ENCODE peak calls at places on chromosomes 2 and 18, in four cellular contexts. R is IMR-90, U is K562, C is A549. Y is an unnamed sample.
A peak's percentile ranks its signal among the peaks of the same experiment; 100 is the strongest.

GRCh38 chr2:50066858-50067257 is 912.5 kb upstream of the FSHR start:
- DNase-seq in R (no peak), U (no peak), C (no peak), Y (no peak)

GRCh38 chr18:44823286-44823685 is 142.6 kb downstream of the SETBP1 start:
- DNase-seq in R (no peak), U (no peak), C (peak; percentile 15), Y (no peak)

GRCh38 chr2:62597323-62597722 is 91.3 kb upstream of the TMEM17 start:
- DNase-seq in R (peak; percentile 64), U (no peak), C (no peak), Y (no peak)

GRCh38 chr18:61833978-61834377 is 58.8 kb downstream of the RNF152 start:
- DNase-seq in R (peak; percentile 72), U (no peak), C (no peak), Y (no peak)

GRCh38 chr2:86097913-86098312 is 7.8 kb downstream of the POLR1A start:
- DNase-seq in R (no peak), U (no peak), C (no peak), Y (no peak)

GRCh38 chr2:85312404-85312803 is 15.4 kb downstream of the TGOLN2 start:
- DNase-seq in R (peak; percentile 93), U (no peak), C (peak; percentile 34), Y (no peak)

GRCh38 chr2:38590053-38590452 is 12.7 kb downstream of the HNRNPLL start:
- DNase-seq in R (no peak), U (no peak), C (no peak), Y (no peak)

GRCh38 chr2:5057895-5058294 is 634.3 kb upstream of the SOX11 start:
- DNase-seq in R (no peak), U (no peak), C (no peak), Y (no peak)

GRCh38 chr2:185174353-185174752 is 564.3 kb upstream of the FSIP2 start:
- DNase-seq in R (no peak), U (no peak), C (no peak), Y (no peak)

GRCh38 chr18:79604205-79604912 is 75.2 kb upstream of the CTDP1 start:
- DNase-seq in R (no peak), U (no peak), C (no peak), Y (no peak)

GRCh38 chr2:233031556-233032500 is 644 bp upstream of the NEU2 start:
- DNase-seq in R (no peak), U (no peak), C (no peak), Y (no peak)

GRCh38 chr2:219049282-219049681 is 8.0 kb upstream of the CFAP65 start:
- DNase-seq in R (no peak), U (no peak), C (no peak), Y (no peak)

GRCh38 chr2:131417886-131418285 is 53.9 kb upstream of the RAB6D start:
- DNase-seq in R (peak; percentile 4), U (no peak), C (no peak), Y (no peak)

GRCh38 chr18:11909081-11909410 is 929 bp upstream of the MPPE1 start:
- DNase-seq in R (peak; percentile 12), U (no peak), C (no peak), Y (no peak)

GRCh38 chr18:23502516-23503037 is 734 bp upstream of the RMC1 start:
- DNase-seq in R (no peak), U (no peak), C (no peak), Y (no peak)

GRCh38 chr2:111897924-111898702 is at the start of gene MERTK:
- DNase-seq in R (peak; percentile 71), U (peak; percentile 82), C (peak; percentile 87), Y (peak; percentile 89)

GRCh38 chr2:172375247-172375646 is 52.1 kb upstream of the ITGA6 start:
- DNase-seq in R (no peak), U (no peak), C (no peak), Y (no peak)

GRCh38 chr18:35582899-35583558 is 1.5 kb downstream of the GALNT1 start:
- DNase-seq in R (peak; percentile 45), U (peak; percentile 18), C (no peak), Y (peak; percentile 55)

GRCh38 chr2:44087714-44088092 is 81.0 kb upstream of the PPM1B start:
- DNase-seq in R (no peak), U (no peak), C (no peak), Y (peak; percentile 22)

GRCh38 chr18:9771261-9771976 is 63.3 kb downstream of the RAB31 start:
- DNase-seq in R (peak; percentile 57), U (peak; percentile 81), C (peak; percentile 73), Y (peak; percentile 53)

GRCh38 chr2:66428986-66429612 is 5.8 kb upstream of the MEIS1 start:
- DNase-seq in R (peak; percentile 79), U (peak; percentile 36), C (peak; percentile 69), Y (peak; percentile 61)

GRCh38 chr18:11324956-11325873 is 175.8 kb upstream of the PIEZO2 start:
- DNase-seq in R (peak; percentile 85), U (no peak), C (no peak), Y (peak; percentile 55)

GRCh38 chr2:68769586-68770270 is 35.1 kb downstream of the ARHGAP25 start:
- DNase-seq in R (no peak), U (no peak), C (no peak), Y (no peak)

GRCh38 chr2:181774601-181775179 is 94.4 kb upstream of the NEUROD1 start:
- DNase-seq in R (peak; percentile 59), U (no peak), C (peak; percentile 34), Y (no peak)

DNA sequence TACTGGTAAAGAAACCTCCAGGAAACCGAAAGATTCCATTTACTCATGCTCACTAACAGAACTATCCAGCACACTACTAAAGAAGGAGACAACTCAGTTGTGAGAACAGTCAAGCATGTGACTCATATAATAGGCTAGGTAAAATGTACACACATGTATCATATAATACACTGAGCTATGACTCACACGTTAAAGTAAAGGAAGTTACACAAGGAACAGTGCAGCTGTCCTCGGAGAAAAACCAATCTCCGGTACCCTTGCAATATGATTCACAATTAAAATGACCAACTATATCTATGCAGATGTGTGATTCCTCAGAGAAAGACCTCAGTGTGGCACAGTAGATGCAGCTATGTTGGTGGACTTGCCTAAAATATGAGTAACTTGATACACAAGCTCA is 76.6 kb downstream of the STRN start:
- DNase-seq in R (peak; percentile 99), U (no peak), C (peak; percentile 82), Y (peak; percentile 35)
- TF ChIP-seq MAZ in R (no peak), U (no peak), C (no peak), Y (no peak)

DNA sequence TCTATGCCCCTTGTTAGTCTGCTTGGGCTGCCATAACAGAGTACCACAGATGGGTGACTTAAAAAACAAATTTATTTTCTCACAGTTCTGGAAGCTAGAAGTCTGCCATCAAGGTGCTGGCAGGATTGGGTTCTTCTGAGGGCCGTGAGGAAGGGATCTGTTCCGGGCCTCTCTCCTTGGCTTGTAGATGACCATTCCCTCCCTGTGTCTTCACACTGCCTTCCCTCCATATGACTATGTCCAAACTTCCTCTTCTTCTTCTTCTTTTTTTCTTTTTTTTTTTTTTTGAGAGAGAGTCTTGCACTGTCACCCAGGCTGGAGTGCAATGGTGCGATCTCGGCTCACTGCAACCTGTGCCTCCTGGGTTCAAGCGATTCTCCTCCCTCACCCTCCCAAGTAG is 13.1 kb upstream of the CCNYL1 start:
- DNase-seq in R (no peak), U (no peak), C (no peak), Y (no peak)
- TF ChIP-seq MAZ in R (no peak), U (no peak), C (no peak), Y (no peak)

GRCh38 chr2:143559202-143559601 is 430.0 kb downstream of the ARHGAP15 start:
- DNase-seq in R (no peak), U (no peak), C (no peak), Y (no peak)

GRCh38 chr2:143551946-143552655 is 422.9 kb downstream of the ARHGAP15 start:
- DNase-seq in R (no peak), U (no peak), C (no peak), Y (no peak)

GRCh38 chr2:143558665-143559064 is 429.4 kb downstream of the ARHGAP15 start:
- DNase-seq in R (peak; percentile 81), U (no peak), C (no peak), Y (no peak)

GRCh38 chr2:143553261-143553660 is 424.0 kb downstream of the ARHGAP15 start:
- DNase-seq in R (peak; percentile 23), U (no peak), C (no peak), Y (no peak)
- TF ChIP-seq MAZ in R (no peak), U (no peak), C (no peak), Y (no peak)

DNA sequence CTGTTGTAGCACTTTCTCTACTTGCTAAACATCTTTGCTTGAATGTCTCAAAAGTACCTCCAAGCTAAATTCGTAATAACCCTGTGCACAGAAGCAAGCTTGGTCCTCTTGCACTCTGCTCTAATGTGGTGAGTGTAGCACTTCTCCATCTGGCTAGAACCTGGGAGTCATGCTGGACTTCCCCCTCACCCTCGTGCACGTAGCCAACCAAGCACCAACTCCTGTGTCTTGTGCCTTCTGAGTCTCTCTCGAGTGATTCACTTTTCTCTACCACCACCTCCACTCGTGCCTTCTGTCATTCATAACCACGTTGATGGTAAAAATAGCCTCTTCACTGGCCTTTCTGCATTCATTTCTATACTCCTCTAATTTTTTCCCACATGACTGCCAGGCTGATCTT is 91.9 kb upstream of the KCNE4 start:
- DNase-seq in R (peak; percentile 76), U (no peak), C (no peak), Y (no peak)
- TF ChIP-seq MAZ in R (no peak), U (no peak), C (no peak), Y (no peak)

DNA sequence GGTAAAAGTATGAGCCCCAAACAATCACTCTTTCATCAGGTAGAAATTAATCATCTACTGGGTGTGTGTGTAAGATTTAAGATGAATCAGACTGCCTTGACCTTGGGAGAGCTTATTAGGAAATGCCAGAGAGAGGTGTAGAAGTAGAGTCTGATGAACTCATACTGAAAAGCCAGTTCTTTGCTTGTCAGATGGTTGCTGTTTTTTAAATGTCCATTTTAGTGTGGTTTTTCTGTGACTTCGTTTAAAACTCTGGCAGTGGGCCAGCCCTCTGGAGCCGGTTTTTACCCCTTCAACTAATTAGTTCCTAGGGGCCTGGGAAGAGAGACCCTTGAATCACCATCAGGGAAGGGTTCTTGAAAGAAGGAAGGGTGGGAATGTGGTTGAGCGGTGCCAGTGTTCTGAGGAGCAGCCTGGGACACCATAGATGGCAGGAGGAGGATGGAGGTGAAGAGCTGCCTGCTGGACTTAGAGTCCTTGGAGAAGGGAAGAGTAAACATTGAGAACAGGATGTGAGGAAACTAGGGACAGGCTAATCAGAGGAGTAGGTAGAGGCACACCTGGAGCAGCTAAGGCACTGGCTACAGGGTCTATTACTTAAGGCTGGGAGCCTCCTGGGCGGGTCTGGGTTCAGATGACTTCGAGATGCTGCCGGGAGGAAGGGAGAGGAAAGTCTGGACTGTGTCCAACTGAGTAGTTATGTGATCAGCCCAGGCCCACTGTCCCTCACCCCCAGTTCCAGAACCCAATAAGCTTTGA is 66.1 kb downstream of the LRRFIP1 start:
- DNase-seq in R (peak; percentile 69), U (no peak), C (peak; percentile 69), Y (peak; percentile 64)
- TF ChIP-seq MAZ in R (no peak), U (no peak), C (no peak), Y (no peak)

GRCh38 chr2:239382384-239382880 is 18.4 kb downstream of the HDAC4 start:
- DNase-seq in R (no peak), U (no peak), C (no peak), Y (no peak)
- TF ChIP-seq MAZ in R (no peak), U (no peak), C (no peak), Y (no peak)

DNA sequence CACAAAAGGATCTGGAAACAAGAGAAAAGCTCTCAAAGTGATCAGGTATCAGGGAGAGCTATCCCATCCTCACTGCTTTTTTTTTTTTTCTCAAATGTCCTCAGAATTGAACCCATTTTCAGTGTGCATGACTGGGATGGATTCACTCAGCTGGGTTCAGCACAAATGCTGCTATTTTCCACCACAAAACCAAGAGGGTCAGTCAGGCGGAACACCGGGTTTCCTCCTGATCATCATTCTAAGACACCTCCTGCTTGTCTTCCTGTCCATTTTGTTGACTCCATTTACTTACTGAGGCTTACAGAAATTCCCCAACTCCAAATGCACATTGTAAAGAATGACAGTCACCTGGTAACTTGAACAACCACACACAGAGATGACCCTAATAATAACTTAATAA is 39.9 kb downstream of the CYRIA start:
- DNase-seq in R (no peak), U (no peak), C (no peak), Y (no peak)
- TF ChIP-seq MAZ in R (no peak), U (no peak), C (no peak), Y (no peak)

Y was measured in HepG2.